ENCODE peak calls at places on chromosomes 12 and 14, in ten cellular contexts. J is NCI-H524; T is GM06990; C is NCI-H2081 treated with DMSO at 0.1 percent for 48 hours; L is activated CD4-positive, alpha-beta T cell treated with anti-CD3 and anti-CD28 coated beads, Interleukin-2, amount 50 U/mL, for 4 hours; B is central memory CD4-positive, alpha-beta T cell; D is fibroblast of gingiva; E is stimulated activated CD8-positive, alpha-beta memory T cell treated with anti-CD3 and anti-CD28 coated beads, Interleukin-15, amount 100 ng/mL, for 24 hours; Z is fibroblast of lung; X is AG08395. A is an unnamed sample.

GRCh38 chr12:124388679-124389536 is 94.0 kb downstream of the RFLNA start:
- DNase-seq in J (peak), T (peak), C (no peak), L (peak), B (peak), D (peak), E (peak), Z (peak), X (peak), A (peak)

GRCh38 chr14:69877492-69877891 is 1.7 kb upstream of the SMOC1 start:
- DNase-seq in J (peak), T (no peak), C (no peak), L (no peak), B (no peak), D (no peak), E (no peak), Z (peak), X (no peak), A (no peak)

GRCh38 chr12:31868980-31869379 is 90.2 kb upstream of the RESF1 start:
- DNase-seq in J (peak), T (no peak), C (no peak), L (no peak), B (no peak), D (peak), E (no peak), Z (peak), X (peak), A (no peak)

GRCh38 chr14:105944632-105945610 is 418.5 kb downstream of the TMEM121 start:
- DNase-seq in J (peak), T (peak), C (no peak), L (peak), B (peak), D (no peak), E (peak), Z (no peak), X (no peak), A (peak)

GRCh38 chr14:89078021-89078676 is 253.7 kb downstream of the TTC8 start:
- DNase-seq in J (no peak), T (no peak), C (no peak), L (no peak), B (no peak), D (no peak), E (no peak), Z (peak), X (no peak), A (no peak)

GRCh38 chr14:60760209-60760608 is 25.6 kb downstream of the MNAT1 start:
- DNase-seq in J (no peak), T (no peak), C (no peak), L (no peak), B (no peak), D (no peak), E (no peak), Z (no peak), X (no peak), A (no peak)

GRCh38 chr12:28191018-28191595 is 851 bp downstream of the CCDC91 start:
- DNase-seq in J (peak), T (no peak), C (no peak), L (peak), B (no peak), D (peak), E (no peak), Z (no peak), X (peak), A (no peak)

GRCh38 chr12:115172521-115172920 is 488.5 kb upstream of the TBX3 start:
- DNase-seq in J (no peak), T (no peak), C (no peak), L (no peak), B (no peak), D (peak), E (no peak), Z (peak), X (peak), A (no peak)

GRCh38 chr12:40723001-40723400 is 30.8 kb downstream of the CNTN1 start:
- DNase-seq in J (no peak), T (no peak), C (no peak), L (no peak), B (no peak), D (no peak), E (no peak), Z (no peak), X (no peak), A (no peak)

GRCh38 chr12:57151741-57152407 is 4.5 kb upstream of the LRP1-AS start:
- DNase-seq in J (no peak), T (no peak), C (no peak), L (no peak), B (no peak), D (peak), E (no peak), Z (peak), X (peak), A (no peak)

GRCh38 chr12:54419088-54419887 is at the start of gene ITGA5:
- DNase-seq in J (peak), T (no peak), C (no peak), L (peak), B (peak), D (peak), E (no peak), Z (peak), X (peak), A (no peak)

GRCh38 chr12:30754383-30754749 is 385 bp downstream of the CAPRIN2 start:
- DNase-seq in J (no peak), T (no peak), C (no peak), L (peak), B (no peak), D (no peak), E (peak), Z (no peak), X (no peak), A (peak)

GRCh38 chr14:87581298-87581697 is 411.7 kb downstream of the GALC start:
- DNase-seq in J (no peak), T (no peak), C (no peak), L (no peak), B (no peak), D (no peak), E (no peak), Z (no peak), X (no peak), A (no peak)

GRCh38 chr12:112841891-112842290 is 50.3 kb downstream of the RPH3A start:
- DNase-seq in J (no peak), T (no peak), C (no peak), L (no peak), B (no peak), D (no peak), E (no peak), Z (no peak), X (no peak), A (no peak)

GRCh38 chr12:66352197-66352596 is 49.9 kb downstream of the HELB start:
- DNase-seq in J (peak), T (no peak), C (no peak), L (no peak), B (no peak), D (no peak), E (no peak), Z (peak), X (peak), A (no peak)

GRCh38 chr14:24051162-24051788 is 534 bp upstream of the CARMIL3 start:
- DNase-seq in J (no peak), T (no peak), C (no peak), L (no peak), B (no peak), D (no peak), E (no peak), Z (no peak), X (no peak), A (no peak)

GRCh38 chr12:4148418-4149056 is 125.0 kb upstream of the CCND2 start:
- DNase-seq in J (no peak), T (peak), C (no peak), L (peak), B (peak), D (no peak), E (no peak), Z (no peak), X (no peak), A (no peak)

A was measured in activated naive CD8-positive, alpha-beta T cell treated with anti-CD3 and anti-CD28 coated beads, Interleukin-2, amount 50 U/mL, for 16 hours.